ENCODE peak calls at places on chromosomes 5 and 9, in nine cellular contexts. One of them, this sample, is unnamed.
A peak's percentile ranks its signal among the peaks of the same experiment; 100 is the strongest.

GRCh38 chr9:132503116-132503515 is 79.3 kb upstream of the BARHL1 start:
- DNase-seq in SJSA1: no peak
- DNase-seq in RCC 7860: no peak
- DNase-seq in astrocyte of the spinal cord: no peak
- DNase-seq in effector CD8-positive, alpha-beta T cell: no peak
- DNase-seq in HT1080: no peak
- DNase-seq in ACHN: no peak
- DNase-seq in ELR: no peak
- DNase-seq in neural crest cell: no peak
- DNase-seq in this sample: no peak

GRCh38 chr5:159504857-159505304 is 174.6 kb upstream of the IL12B start:
- DNase-seq in SJSA1: peak; percentile 91
- DNase-seq in RCC 7860: peak; percentile 8
- DNase-seq in astrocyte of the spinal cord: peak; percentile 84
- DNase-seq in effector CD8-positive, alpha-beta T cell: no peak
- DNase-seq in HT1080: peak; percentile 73
- DNase-seq in ACHN: peak; percentile 40
- DNase-seq in ELR: peak; percentile 40
- DNase-seq in neural crest cell: no peak
- DNase-seq in this sample: peak; percentile 51

GRCh38 chr5:179267071-179267670 is 78.1 kb downstream of the ADAMTS2 start:
- DNase-seq in SJSA1: no peak
- DNase-seq in RCC 7860: no peak
- DNase-seq in astrocyte of the spinal cord: no peak
- DNase-seq in effector CD8-positive, alpha-beta T cell: no peak
- DNase-seq in HT1080: no peak
- DNase-seq in ACHN: no peak
- DNase-seq in ELR: no peak
- DNase-seq in neural crest cell: no peak
- DNase-seq in this sample: no peak

GRCh38 chr5:153654892-153655520 is 164.5 kb downstream of the GRIA1 start:
- DNase-seq in SJSA1: no peak
- DNase-seq in RCC 7860: no peak
- DNase-seq in astrocyte of the spinal cord: no peak
- DNase-seq in effector CD8-positive, alpha-beta T cell: no peak
- DNase-seq in HT1080: no peak
- DNase-seq in ACHN: no peak
- DNase-seq in ELR: no peak
- DNase-seq in neural crest cell: no peak
- DNase-seq in this sample: no peak

GRCh38 chr5:108303611-108304010 is 78.3 kb downstream of the FBXL17 start:
- DNase-seq in SJSA1: no peak
- DNase-seq in RCC 7860: no peak
- DNase-seq in astrocyte of the spinal cord: no peak
- DNase-seq in effector CD8-positive, alpha-beta T cell: no peak
- DNase-seq in HT1080: no peak
- DNase-seq in ACHN: no peak
- DNase-seq in ELR: peak; percentile 54
- DNase-seq in neural crest cell: no peak
- DNase-seq in this sample: no peak

GRCh38 chr5:72705178-72705577 is 111.3 kb upstream of the TNPO1 start:
- DNase-seq in SJSA1: no peak
- DNase-seq in RCC 7860: no peak
- DNase-seq in astrocyte of the spinal cord: no peak
- DNase-seq in effector CD8-positive, alpha-beta T cell: no peak
- DNase-seq in HT1080: no peak
- DNase-seq in ACHN: no peak
- DNase-seq in ELR: no peak
- DNase-seq in neural crest cell: no peak
- DNase-seq in this sample: no peak

GRCh38 chr5:24161559-24161958 is 483.2 kb downstream of the CDH10 start:
- DNase-seq in SJSA1: no peak
- DNase-seq in RCC 7860: peak; percentile 79
- DNase-seq in astrocyte of the spinal cord: no peak
- DNase-seq in effector CD8-positive, alpha-beta T cell: no peak
- DNase-seq in HT1080: peak; percentile 23
- DNase-seq in ACHN: peak; percentile 33
- DNase-seq in ELR: no peak
- DNase-seq in neural crest cell: no peak
- DNase-seq in this sample: no peak

GRCh38 chr5:106418196-106418595 is 1252.5 kb downstream of the EFNA5 start:
- DNase-seq in SJSA1: peak; percentile 38
- DNase-seq in RCC 7860: no peak
- DNase-seq in astrocyte of the spinal cord: peak; percentile 82
- DNase-seq in effector CD8-positive, alpha-beta T cell: no peak
- DNase-seq in HT1080: no peak
- DNase-seq in ACHN: no peak
- DNase-seq in ELR: peak; percentile 50
- DNase-seq in neural crest cell: no peak
- DNase-seq in this sample: peak; percentile 90

GRCh38 chr9:114898741-114899140 is 31.6 kb downstream of the TNFSF8 start:
- DNase-seq in SJSA1: no peak
- DNase-seq in RCC 7860: no peak
- DNase-seq in astrocyte of the spinal cord: no peak
- DNase-seq in effector CD8-positive, alpha-beta T cell: peak; percentile 42
- DNase-seq in HT1080: no peak
- DNase-seq in ACHN: no peak
- DNase-seq in ELR: no peak
- DNase-seq in neural crest cell: no peak
- DNase-seq in this sample: no peak

GRCh38 chr9:131656356-131657030 is 83.4 kb downstream of the RAPGEF1 start:
- DNase-seq in SJSA1: no peak
- DNase-seq in RCC 7860: no peak
- DNase-seq in astrocyte of the spinal cord: no peak
- DNase-seq in effector CD8-positive, alpha-beta T cell: no peak
- DNase-seq in HT1080: peak; percentile 24
- DNase-seq in ACHN: no peak
- DNase-seq in ELR: no peak
- DNase-seq in neural crest cell: no peak
- DNase-seq in this sample: no peak

GRCh38 chr5:133247145-133247709 is 195.4 kb downstream of the HSPA4 start:
- DNase-seq in SJSA1: peak; percentile 21
- DNase-seq in RCC 7860: no peak
- DNase-seq in astrocyte of the spinal cord: no peak
- DNase-seq in effector CD8-positive, alpha-beta T cell: no peak
- DNase-seq in HT1080: no peak
- DNase-seq in ACHN: no peak
- DNase-seq in ELR: no peak
- DNase-seq in neural crest cell: no peak
- DNase-seq in this sample: no peak

GRCh38 chr9:120918931-120919638 is 7.5 kb downstream of the TRAF1 start:
- DNase-seq in SJSA1: peak; percentile 42
- DNase-seq in RCC 7860: no peak
- DNase-seq in astrocyte of the spinal cord: no peak
- DNase-seq in effector CD8-positive, alpha-beta T cell: no peak
- DNase-seq in HT1080: no peak
- DNase-seq in ACHN: no peak
- DNase-seq in ELR: peak; percentile 70
- DNase-seq in neural crest cell: peak; percentile 54
- DNase-seq in this sample: no peak

GRCh38 chr9:114691046-114691955 is 9.3 kb upstream of the TEX48 start:
- DNase-seq in SJSA1: peak; percentile 89
- DNase-seq in RCC 7860: peak; percentile 99
- DNase-seq in astrocyte of the spinal cord: peak; percentile 90
- DNase-seq in effector CD8-positive, alpha-beta T cell: no peak
- DNase-seq in HT1080: peak; percentile 97
- DNase-seq in ACHN: peak; percentile 93
- DNase-seq in ELR: peak; percentile 98
- DNase-seq in neural crest cell: no peak
- DNase-seq in this sample: peak; percentile 67

GRCh38 chr5:154654484-154655375 is 100.4 kb upstream of the LARP1 start:
- DNase-seq in SJSA1: no peak
- DNase-seq in RCC 7860: no peak
- DNase-seq in astrocyte of the spinal cord: no peak
- DNase-seq in effector CD8-positive, alpha-beta T cell: no peak
- DNase-seq in HT1080: peak; percentile 58
- DNase-seq in ACHN: no peak
- DNase-seq in ELR: no peak
- DNase-seq in neural crest cell: no peak
- DNase-seq in this sample: no peak